ENCODE peak calls at places on chromosomes 3 and 15, in five cellular contexts. E is hippocampal formation, F is KG1, D is ELR, I is cerebellar cortex. H is an unnamed sample.

GRCh38 chr3:112127522-112128494 is 5.2 kb downstream of the GCSAM start:
- DNase-seq in D (no peak), I (no peak), F (no peak), E (no peak), H (no peak)

GRCh38 chr15:91186892-91187644 is 87.0 kb downstream of the SV2B start:
- DNase-seq in E (no peak), D (peak; percentile 14), I (peak; percentile 73), F (peak; percentile 4), H (no peak)

GRCh38 chr3:13194285-13195209 is 121.3 kb upstream of the IQSEC1 start:
- DNase-seq in E (no peak), D (peak; percentile 35), I (no peak), F (no peak), H (no peak)

GRCh38 chr15:30770759-30771158 is 133.0 kb upstream of the FAN1 start:
- DNase-seq in F (no peak), E (no peak), D (no peak), I (no peak), H (no peak)

GRCh38 chr3:161415506-161416231 is 44.4 kb upstream of the SPTSSB start:
- DNase-seq in F (no peak), D (peak; percentile 28), E (no peak), I (no peak), H (no peak)

GRCh38 chr3:86225461-86225860 is 765.5 kb downstream of the VGLL3 start:
- DNase-seq in F (no peak), I (no peak), D (no peak), E (no peak), H (no peak)

GRCh38 chr15:84915011-84915958 is 30.8 kb downstream of the SLC28A1 start:
- DNase-seq in D (peak; percentile 91), I (no peak), F (no peak), E (no peak), H (peak; percentile 16)

GRCh38 chr3:20039082-20039764 is 1.0 kb upstream of the KAT2B start:
- DNase-seq in F (no peak), D (no peak), I (no peak), E (no peak), H (no peak)

GRCh38 chr3:69441028-69441427 is 55.1 kb upstream of the FRMD4B start:
- DNase-seq in I (no peak), D (no peak), E (no peak), F (no peak), H (no peak)

GRCh38 chr3:49647741-49648140 is 26.4 kb upstream of the APEH start:
- DNase-seq in I (peak; percentile 84), E (no peak), D (no peak), F (no peak), H (no peak)

GRCh38 chr3:96986241-96986640 is 171.8 kb downstream of the EPHA6 start:
- DNase-seq in D (no peak), E (no peak), I (no peak), F (no peak), H (no peak)

GRCh38 chr3:157074490-157074889 is 85.5 kb downstream of the CCNL1 start:
- DNase-seq in I (no peak), D (no peak), E (no peak), F (no peak), H (no peak)

GRCh38 chr15:66815322-66815721 is 113.3 kb downstream of the SMAD6 start:
- DNase-seq in F (no peak), E (no peak), D (peak; percentile 69), I (no peak), H (no peak)

GRCh38 chr3:178182337-178182761 is 353.9 kb upstream of the KCNMB2 start:
- DNase-seq in D (no peak), F (no peak), E (no peak), I (peak; percentile 85), H (no peak)

GRCh38 chr15:49466119-49466518 is 43.1 kb downstream of the FGF7 start:
- DNase-seq in D (no peak), E (no peak), F (no peak), I (no peak), H (no peak)

GRCh38 chr3:123068227-123069020 is 1.6 kb downstream of the PDIA5 start:
- DNase-seq in D (no peak), F (no peak), E (no peak), I (peak; percentile 22), H (no peak)

GRCh38 chr3:100737334-100737733 is 28.0 kb downstream of the TFG start:
- DNase-seq in D (peak; percentile 50), E (no peak), I (no peak), F (no peak), H (no peak)

GRCh38 chr3:88150771-88151170 is 1.0 kb downstream of the C3orf38 start:
- DNase-seq in F (peak; percentile 29), D (no peak), I (peak; percentile 9), E (no peak), H (no peak)

GRCh38 chr15:23472678-23473077 is 25.6 kb upstream of the GOLGA6L2 start:
- DNase-seq in F (no peak), D (no peak), E (no peak), I (no peak), H (no peak)

GRCh38 chr3:11671648-11672100 is 28.0 kb upstream of the VGLL4 start:
- DNase-seq in I (peak; percentile 45), F (no peak), E (peak; percentile 33), D (peak; percentile 13), H (no peak)

GRCh38 chr3:51995346-51996156 is at the start of gene RPL29:
- DNase-seq in F (peak; percentile 91), D (peak; percentile 95), E (peak; percentile 94), I (peak; percentile 95), H (peak; percentile 91)

GRCh38 chr3:146218880-146219866 is 31.7 kb downstream of the PLSCR4 start:
- DNase-seq in F (peak; percentile 16), E (no peak), I (peak; percentile 46), D (peak; percentile 64), H (no peak)

GRCh38 chr15:92365079-92365478 is 28.6 kb upstream of the ST8SIA2 start:
- DNase-seq in I (no peak), E (no peak), D (no peak), F (no peak), H (no peak)

GRCh38 chr15:79064496-79064895 is 26.1 kb downstream of the RASGRF1 start:
- DNase-seq in I (no peak), D (no peak), E (peak; percentile 66), F (no peak), H (no peak)

GRCh38 chr3:71565976-71566375 is 17.6 kb downstream of the FOXP1 start:
- DNase-seq in I (no peak), D (no peak), F (no peak), E (no peak), H (no peak)

GRCh38 chr15:40511472-40512133 is 40.8 kb downstream of the CHST14 start:
- DNase-seq in I (peak; percentile 19), E (no peak), F (no peak), D (peak; percentile 58), H (no peak)

GRCh38 chr3:182914341-182914740 is 66.0 kb downstream of the DCUN1D1 start:
- DNase-seq in E (no peak), F (no peak), I (no peak), D (no peak), H (no peak)

GRCh38 chr3:158312560-158313141 is 202.8 kb downstream of the RSRC1 start:
- DNase-seq in I (no peak), E (no peak), F (peak; percentile 4), D (no peak), H (no peak)

GRCh38 chr15:85063088-85063487 is 81.4 kb downstream of the PDE8A start:
- DNase-seq in I (no peak), D (no peak), F (no peak), E (no peak), H (no peak)

GRCh38 chr15:78739996-78740903 is 71.0 kb downstream of the ADAMTS7 start:
- DNase-seq in D (peak; percentile 73), I (peak; percentile 58), F (no peak), E (no peak), H (peak; percentile 73)

GRCh38 chr3:101513419-101513986 is 491 bp upstream of the SENP7 start:
- DNase-seq in I (no peak), F (no peak), D (no peak), E (peak; percentile 60), H (no peak)

GRCh38 chr3:30655187-30655812 is 48.9 kb downstream of the TGFBR2 start:
- DNase-seq in D (no peak), F (no peak), E (no peak), I (no peak), H (no peak)

GRCh38 chr3:127717357-127718243 is 44.8 kb downstream of the ABTB1 start:
- DNase-seq in I (peak; percentile 95), F (no peak), E (peak; percentile 33), D (no peak), H (no peak)

GRCh38 chr3:8472549-8472948 is 29.1 kb upstream of the LMCD1 start:
- DNase-seq in E (no peak), D (no peak), F (no peak), I (no peak), H (no peak)

GRCh38 chr3:188867691-188868090 is 304.1 kb upstream of the TPRG1 start:
- DNase-seq in E (no peak), D (no peak), F (no peak), I (no peak), H (no peak)

H was measured in GDM1.